ENCODE peak calls at places on chromosomes 6 and 20, in nine cellular contexts. D is A549, C is stomach, B is body of pancreas, Q is thyroid gland, H is HCT116, K is IMR-90, W is sigmoid colon, Y is suprapubic skin. E is an unnamed sample. For H3K4me1, the result is how much of the 10 kb centered on the place peaks cover.

GRCh38 chr6:160427312-160428068 is 79.3 kb downstream of the SLC22A3 start:
- DNase-seq in C (no peak), B (peak), K (no peak), Q (no peak), W (no peak), Y (no peak), D (no peak), H (no peak), E (no peak)

GRCh38 chr6:166244353-166245045 is 63.7 kb downstream of the PRR18 start:
- DNase-seq in W (no peak), C (no peak), Q (no peak), D (no peak), K (no peak), Y (no peak), B (no peak), H (no peak), E (no peak)

GRCh38 chr6:7389451-7390217 is at the start of the genes CAGE1 and RIOK1:
- DNase-seq in W (peak), H (peak), D (peak), C (peak), K (peak), Q (peak), B (peak), Y (peak), E (peak)

GRCh38 chr6:110897433-110897832 is 22.8 kb downstream of the AMD1 start:
- DNase-seq in D (peak), W (no peak), H (no peak), C (no peak), B (no peak), Q (no peak), Y (no peak), K (peak), E (no peak)

GRCh38 chr6:22785036-22785435 is 215.7 kb downstream of the HDGFL1 start:
- DNase-seq in H (no peak), C (no peak), D (no peak), W (no peak), B (no peak), Y (no peak), Q (peak), K (peak), E (no peak)

GRCh38 chr20:13231031-13231752 is 10.1 kb downstream of the ISM1 start:
- DNase-seq in W (no peak), Y (no peak), D (peak), H (no peak), K (peak), B (no peak), C (no peak), Q (no peak), E (no peak)

GRCh38 chr6:130715058-130715457 is 112.1 kb upstream of the SMLR1 start:
- DNase-seq in K (no peak), B (no peak), C (no peak), Y (no peak), D (no peak), Q (no peak), W (no peak), H (no peak), E (no peak)

GRCh38 chr20:35298264-35298663 is 6.0 kb upstream of the FAM83C start:
- DNase-seq in Q (no peak), K (no peak), B (no peak), C (no peak), H (no peak), W (no peak), Y (no peak), D (no peak), E (no peak)

GRCh38 chr6:5080574-5080973 is 4.6 kb upstream of the PPP1R3G start:
- DNase-seq in K (peak), D (no peak), B (no peak), W (no peak), Q (no peak), C (no peak), H (no peak), Y (no peak), E (no peak)

GRCh38 chr20:37346526-37347346 is 796 bp downstream of the SRC start:
- DNase-seq in Y (peak), C (no peak), K (no peak), Q (no peak), D (no peak), H (no peak), W (peak), B (no peak), E (no peak)

GRCh38 chr20:24791949-24792348 is 157.1 kb upstream of the CST7 start:
- DNase-seq in D (no peak), K (no peak), C (no peak), Y (no peak), B (no peak), H (no peak), W (no peak), Q (no peak), E (no peak)

GRCh38 chr6:139367810-139368321 is 6.6 kb downstream of the CITED2 start:
- DNase-seq in B (no peak), H (no peak), W (no peak), C (no peak), D (no peak), Y (no peak), K (no peak), Q (peak), E (no peak)

GRCh38 chr6:35776364-35777215 is at the start of gene CLPSL2:
- DNase-seq in Y (peak), H (no peak), D (no peak), C (no peak), Q (peak), B (peak), W (no peak), K (no peak), E (no peak)

GRCh38 chr6:131169613-131170012 is 34.3 kb downstream of the AKAP7 start:
- DNase-seq in Y (no peak), W (no peak), K (no peak), C (no peak), Q (no peak), D (no peak), B (no peak), H (no peak), E (no peak)

GRCh38 chr6:21800948-21801438 is 207.4 kb downstream of the SOX4 start:
- DNase-seq in B (peak), Q (peak), H (no peak), W (no peak), D (peak), C (no peak), K (peak), Y (no peak), E (no peak)

GRCh38 chr6:159252955-159253508 is 83.8 kb downstream of the FNDC1 start:
- DNase-seq in W (no peak), Q (peak), Y (no peak), K (peak), C (no peak), B (peak), H (peak), D (peak), E (no peak)

GRCh38 chr20:49699200-49699992 is 14.3 kb downstream of the B4GALT5 start:
- DNase-seq in K (peak), C (no peak), H (no peak), B (no peak), W (no peak), D (peak), Q (no peak), Y (no peak), E (no peak)

GRCh38 chr6:35043381-35043780 is 97.8 kb downstream of the TCP11 start:
- DNase-seq in D (no peak), C (no peak), W (no peak), Y (peak), H (no peak), B (no peak), Q (no peak), K (no peak), E (no peak)

GRCh38 chr6:155185544-155185943 is 78.3 kb upstream of the CLDN20 start:
- DNase-seq in C (peak), H (peak), Q (peak), B (no peak), K (peak), W (no peak), Y (no peak), D (peak), E (no peak)

GRCh38 chr6:8054276-8054675 is 9.9 kb downstream of the BLOC1S5 start:
- DNase-seq in C (no peak), Y (no peak), K (peak), Q (no peak), D (no peak), W (no peak), B (no peak), H (no peak), E (no peak)

GRCh38 chr20:6863798-6864201 is 96.3 kb downstream of the BMP2 start:
- DNase-seq in D (no peak), H (no peak), C (no peak), Y (no peak), B (no peak), W (no peak), K (no peak), Q (no peak), E (no peak)

GRCh38 chr6:100353276-100354015 is 111.3 kb downstream of the SIM1 start:
- DNase-seq in D (no peak), C (no peak), Q (no peak), W (no peak), B (no peak), H (no peak), K (peak), Y (no peak), E (no peak)

GRCh38 chr6:117270121-117270959 is 5.0 kb downstream of the VGLL2 start:
- DNase-seq in K (no peak), D (no peak), C (no peak), Q (no peak), Y (no peak), B (no peak), H (no peak), W (no peak), E (peak)

GRCh38 chr20:9061434-9061833 is 7.5 kb upstream of the PLCB4 start:
- DNase-seq in C (no peak), D (no peak), H (no peak), K (no peak), W (no peak), B (no peak), Q (no peak), Y (no peak), E (no peak)

GRCh38 chr6:41494212-41495115 is 51.7 kb upstream of the FOXP4 start:
- DNase-seq in C (no peak), W (no peak), H (no peak), D (no peak), Y (no peak), B (no peak), Q (no peak), K (no peak), E (no peak)

GRCh38 chr20:1536893-1537730 is 20.4 kb downstream of the SIRPD start:
- DNase-seq in K (no peak), H (no peak), W (peak), B (peak), D (no peak), Q (no peak), Y (no peak), C (no peak), E (no peak)

GRCh38 chr20:51175724-51176123 is 152.8 kb upstream of the KCNG1 start:
- DNase-seq in B (no peak), D (no peak), Q (no peak), K (no peak), H (no peak), W (no peak), C (no peak), Y (no peak), E (no peak)

GRCh38 chr6:112015725-112016124 is 38.2 kb upstream of the CCN6 start:
- DNase-seq in C (no peak), B (no peak), K (no peak), Y (no peak), Q (no peak), W (no peak), H (no peak), D (no peak), E (no peak)

GRCh38 chr20:47879771-47880170 is 94.5 kb upstream of the SULF2 start:
- DNase-seq in Y (no peak), Q (no peak), B (no peak), C (no peak), K (no peak), D (no peak), H (no peak), W (no peak), E (no peak)

GRCh38 chr6:167760979-167761793 is 65.5 kb upstream of the AFDN start:
- DNase-seq in W (peak), B (peak), C (peak), Q (peak), K (peak), D (no peak), H (no peak), Y (no peak), E (peak)

GRCh38 chr6:99790679-99791078 is 184.0 kb downstream of the PRDM13 start:
- DNase-seq in Q (no peak), Y (no peak), K (no peak), W (no peak), H (no peak), C (no peak), B (no peak), D (no peak), E (no peak)

GRCh38 chr6:45676376-45676775 is 298.6 kb upstream of the SUPT3H start:
- DNase-seq in W (no peak), Y (no peak), Q (no peak), C (no peak), K (no peak), B (no peak), D (no peak), H (no peak), E (no peak)

GRCh38 chr6:32148289-32148688 is 3.5 kb downstream of the PRRT1 start:
- DNase-seq in Q (no peak), Y (no peak), K (no peak), B (no peak), D (no peak), C (no peak), H (no peak), W (no peak), E (no peak)

GRCh38 chr6:38566295-38566694 is 73.4 kb downstream of the BTBD9 start:
- DNase-seq in B (no peak), K (no peak), H (no peak), W (no peak), C (no peak), Q (no peak), Y (no peak), D (no peak), E (no peak)

GRCh38 chr6:82270791-82271392 is 23.3 kb upstream of the IBTK start:
- DNase-seq in Y (no peak), C (no peak), H (peak), K (peak), Q (no peak), D (peak), B (no peak), W (no peak), E (no peak)

GRCh38 chr6:43990627-43991619 is 136.3 kb downstream of the MRPL14 start:
- DNase-seq in Y (peak), D (peak), K (peak), B (peak), C (no peak), H (no peak), W (peak), Q (no peak), E (peak)
- TF ChIP-seq POLR2A in Y (no peak), D (no peak), K (no peak), B (no peak), C (no peak), H (no peak), W (no peak), Q (no peak), E (no peak)

DNA sequence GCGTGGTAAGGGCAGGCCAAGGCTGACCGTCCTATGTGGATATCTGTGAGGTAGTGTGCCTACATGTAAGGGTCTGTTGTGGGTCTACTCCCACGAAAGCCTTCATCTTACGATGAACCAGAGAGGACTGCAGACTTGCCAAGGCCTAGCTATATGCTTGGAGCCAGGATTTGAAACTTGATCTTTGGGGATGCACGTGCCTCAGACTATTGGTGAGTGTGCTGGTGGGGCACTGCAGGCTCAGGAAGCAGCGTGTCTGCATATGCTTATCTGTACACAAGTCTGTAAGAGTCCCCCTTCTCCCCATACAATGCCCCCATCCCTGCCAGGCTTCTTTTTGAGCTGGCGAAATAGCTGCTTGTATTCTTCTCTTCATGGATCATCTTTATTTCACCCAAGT is 17.9 kb downstream of the PLCG1 start:
- DNase-seq in H (no peak), Q (no peak), C (no peak), Y (no peak), K (peak), D (no peak), W (no peak), B (no peak), E (no peak)
- H3K4me1 ChIP-seq in H (under half), Q (half or more), C (under half), Y (half or more), K (under half), D (under half), W (under half), B (under half), E (under half)

GRCh38 chr20:33024263-33024601 is 7.2 kb upstream of the BPIFB6 start:
- DNase-seq in Q (no peak), Y (no peak), C (no peak), D (no peak), W (no peak), H (no peak), K (no peak), B (no peak), E (no peak)

GRCh38 chr20:33026779-33027759 is 4.4 kb upstream of the BPIFB6 start:
- DNase-seq in K (no peak), D (no peak), Q (no peak), W (no peak), C (no peak), B (no peak), Y (no peak), H (no peak), E (no peak)

GRCh38 chr20:33024609-33025317 is 6.7 kb upstream of the BPIFB6 start:
- DNase-seq in C (no peak), H (no peak), D (no peak), B (no peak), K (no peak), W (no peak), Y (no peak), Q (no peak), E (no peak)

GRCh38 chr20:33026072-33026778 is 5.2 kb upstream of the BPIFB6 start:
- DNase-seq in C (no peak), K (no peak), W (no peak), D (no peak), H (no peak), Y (no peak), B (no peak), Q (no peak), E (no peak)

GRCh38 chr20:33025318-33025876 is 6.1 kb upstream of the BPIFB6 start:
- DNase-seq in Y (no peak), D (no peak), B (no peak), K (no peak), H (no peak), C (no peak), W (no peak), Q (no peak), E (no peak)
- H3K4me3 ChIP-seq in Y (no peak), D (no peak), B (no peak), K (no peak), H (no peak), C (no peak), W (no peak), Q (no peak), E (no peak)

GRCh38 chr6:158043008-158043407 is 61.3 kb downstream of the SYNJ2 start:
- DNase-seq in K (no peak), W (peak), H (no peak), Q (no peak), B (no peak), D (no peak), C (no peak), Y (peak), E (no peak)

GRCh38 chr6:158044525-158044888 is 62.8 kb downstream of the SYNJ2 start:
- DNase-seq in Q (no peak), C (no peak), D (no peak), K (no peak), B (no peak), W (no peak), Y (no peak), H (no peak), E (no peak)

GRCh38 chr6:158041788-158042187 is 60.1 kb downstream of the SYNJ2 start:
- DNase-seq in Y (no peak), W (peak), Q (no peak), D (no peak), H (no peak), B (no peak), C (no peak), K (no peak), E (no peak)

GRCh38 chr6:158042245-158042798 is 60.7 kb downstream of the SYNJ2 start:
- DNase-seq in D (peak), B (no peak), H (peak), K (peak), C (peak), Q (peak), W (peak), Y (peak), E (peak)

GRCh38 chr6:158043586-158044524 is 62.2 kb downstream of the SYNJ2 start:
- DNase-seq in D (no peak), K (no peak), Q (no peak), Y (peak), W (peak), H (no peak), B (no peak), C (peak), E (no peak)
- TF ChIP-seq POLR2A in D (no peak), K (no peak), Q (no peak), Y (no peak), W (no peak), H (no peak), B (no peak), C (no peak), E (no peak)

GRCh38 chr20:32445539-32446273 is 87.6 kb downstream of the ASXL1 start:
- DNase-seq in B (no peak), D (no peak), H (no peak), Y (peak), Q (peak), K (no peak), W (peak), C (peak), E (no peak)
- H3K4me1 ChIP-seq in B (half or more), D (under half), H (under half), Y (under half), Q (under half), K (under half), W (half or more), C (under half), E (under half)

GRCh38 chr20:33721391-33722140 is 1.5 kb upstream of the PXMP4 start:
- DNase-seq in Y (no peak), D (no peak), W (no peak), C (no peak), K (no peak), Q (peak), H (no peak), B (no peak), E (no peak)

GRCh38 chr20:33716498-33716897 is 3.6 kb downstream of the PXMP4 start:
- DNase-seq in C (no peak), K (no peak), B (no peak), D (no peak), W (no peak), Q (no peak), Y (no peak), H (no peak), E (no peak)

GRCh38 chr20:33724439-33725094 is 4.5 kb upstream of the PXMP4 start:
- DNase-seq in W (no peak), H (no peak), K (no peak), D (no peak), C (peak), Q (peak), B (no peak), Y (no peak), E (no peak)

GRCh38 chr20:33719277-33719988 is 677 bp downstream of the PXMP4 start:
- DNase-seq in K (no peak), Y (no peak), B (no peak), H (no peak), D (no peak), W (no peak), C (no peak), Q (no peak), E (no peak)

GRCh38 chr20:33719989-33720709 is at the start of gene PXMP4:
- DNase-seq in Q (peak), H (peak), W (peak), Y (peak), K (peak), C (peak), B (peak), D (peak), E (peak)
- H3K4me3 ChIP-seq in Q (peak), H (peak), W (peak), Y (peak), K (peak), C (peak), B (peak), D (peak), E (peak)

GRCh38 chr6:36848658-36849441 is 9.6 kb upstream of the CPNE5 start:
- DNase-seq in Y (peak), C (peak), K (no peak), W (no peak), B (peak), H (no peak), D (no peak), Q (peak), E (peak)
- TF ChIP-seq POLR2A in Y (no peak), C (no peak), K (no peak), W (no peak), B (no peak), H (no peak), D (no peak), Q (no peak), E (no peak)

GRCh38 chr6:103838457-103838856 is 1021.3 kb downstream of the HACE1 start:
- DNase-seq in K (no peak), Y (no peak), D (no peak), C (no peak), Q (no peak), W (no peak), H (no peak), B (no peak), E (no peak)
- H3K4me1 ChIP-seq in K (under half), Y (under half), D (under half), C (under half), Q (under half), W (under half), H (under half), B (under half), E (under half)

DNA sequence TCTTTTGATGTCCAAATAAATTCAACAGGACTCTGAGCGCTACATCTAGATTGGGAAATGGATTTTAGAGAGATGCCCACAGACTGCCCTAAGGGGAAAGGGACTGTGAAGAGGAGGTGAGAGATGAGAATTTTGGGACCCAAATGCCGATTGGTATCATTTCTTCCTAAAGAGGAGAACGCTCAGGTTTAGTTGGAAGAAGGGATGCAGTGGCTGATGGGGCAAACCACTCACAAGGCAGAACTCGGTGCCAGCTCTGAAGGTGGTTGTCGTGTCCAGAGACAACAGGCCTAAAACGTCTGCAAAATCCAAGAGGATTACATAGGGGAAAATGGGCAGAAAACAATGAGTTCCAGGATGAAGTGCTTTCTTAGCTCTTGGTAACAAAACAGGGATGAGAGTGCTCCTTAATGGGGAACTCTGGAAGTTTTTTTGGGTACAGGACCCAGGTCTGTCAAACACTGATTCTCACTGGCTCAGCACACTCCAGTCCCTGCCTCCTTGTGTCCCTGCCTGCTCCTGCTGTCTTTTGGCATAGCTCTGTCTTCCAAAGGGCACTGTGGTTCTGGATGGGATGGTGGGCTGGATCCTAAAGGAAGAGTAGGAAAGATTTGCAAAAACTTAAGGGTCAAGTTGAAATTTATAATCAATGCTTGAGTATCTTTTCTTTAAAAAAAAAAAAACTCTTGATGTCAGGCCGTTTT is 29.0 kb downstream of the NEDD9 start:
- DNase-seq in K (no peak), B (no peak), C (no peak), D (no peak), W (no peak), Y (no peak), Q (no peak), H (no peak), E (no peak)
- H3K4me3 ChIP-seq in K (no peak), B (no peak), C (no peak), D (no peak), W (no peak), Y (no peak), Q (no peak), H (no peak), E (no peak)